ENCODE peak calls at places on chromosomes 4 and X, in eight cellular contexts. One of them, this sample, is unnamed.

GRCh38 chr4:172392741-172393140 is 579.5 kb downstream of the GALNTL6 start:
- DNase-seq in AG08395: no peak
- DNase-seq in EL: no peak
- DNase-seq in NCI-H345: no peak
- DNase-seq in tibial artery: no peak
- DNase-seq in CD4-positive, alpha-beta T cell: no peak
- DNase-seq in globus pallidus: no peak
- DNase-seq in activated T-helper 1 cell treated with anti-CD3 and anti-CD28 coated beads, Interleukin-2, amount 50 U/mL, for 16 hours: no peak
- DNase-seq in this sample: no peak

GRCh38 chrX:151722241-151722846 is 6.5 kb downstream of the FATE1 start:
- DNase-seq in AG08395: peak
- DNase-seq in EL: peak
- DNase-seq in NCI-H345: no peak
- DNase-seq in tibial artery: peak
- DNase-seq in CD4-positive, alpha-beta T cell: no peak
- DNase-seq in globus pallidus: no peak
- DNase-seq in activated T-helper 1 cell treated with anti-CD3 and anti-CD28 coated beads, Interleukin-2, amount 50 U/mL, for 16 hours: no peak
- DNase-seq in this sample: peak

GRCh38 chrX:72540318-72540717 is 32.3 kb downstream of the HDAC8 start:
- DNase-seq in AG08395: peak
- DNase-seq in EL: peak
- DNase-seq in NCI-H345: no peak
- DNase-seq in tibial artery: no peak
- DNase-seq in CD4-positive, alpha-beta T cell: no peak
- DNase-seq in globus pallidus: peak
- DNase-seq in activated T-helper 1 cell treated with anti-CD3 and anti-CD28 coated beads, Interleukin-2, amount 50 U/mL, for 16 hours: no peak
- DNase-seq in this sample: peak

GRCh38 chrX:99572711-99573110 is 837.4 kb downstream of the PCDH19 start:
- DNase-seq in AG08395: no peak
- DNase-seq in EL: no peak
- DNase-seq in NCI-H345: no peak
- DNase-seq in tibial artery: no peak
- DNase-seq in CD4-positive, alpha-beta T cell: no peak
- DNase-seq in globus pallidus: no peak
- DNase-seq in activated T-helper 1 cell treated with anti-CD3 and anti-CD28 coated beads, Interleukin-2, amount 50 U/mL, for 16 hours: no peak
- DNase-seq in this sample: no peak

GRCh38 chrX:38664285-38664684 is 102.9 kb downstream of the TSPAN7 start:
- DNase-seq in AG08395: peak
- DNase-seq in EL: peak
- DNase-seq in NCI-H345: peak
- DNase-seq in tibial artery: no peak
- DNase-seq in CD4-positive, alpha-beta T cell: no peak
- DNase-seq in globus pallidus: peak
- DNase-seq in activated T-helper 1 cell treated with anti-CD3 and anti-CD28 coated beads, Interleukin-2, amount 50 U/mL, for 16 hours: no peak
- DNase-seq in this sample: peak

GRCh38 chrX:68443155-68443868 is 10.0 kb upstream of the OPHN1 start:
- DNase-seq in AG08395: peak
- DNase-seq in EL: peak
- DNase-seq in NCI-H345: no peak
- DNase-seq in tibial artery: no peak
- DNase-seq in CD4-positive, alpha-beta T cell: no peak
- DNase-seq in globus pallidus: no peak
- DNase-seq in activated T-helper 1 cell treated with anti-CD3 and anti-CD28 coated beads, Interleukin-2, amount 50 U/mL, for 16 hours: no peak
- DNase-seq in this sample: no peak

GRCh38 chrX:54087661-54088060 is 43.4 kb upstream of the PHF8 start:
- DNase-seq in AG08395: no peak
- DNase-seq in EL: no peak
- DNase-seq in NCI-H345: no peak
- DNase-seq in tibial artery: no peak
- DNase-seq in CD4-positive, alpha-beta T cell: no peak
- DNase-seq in globus pallidus: no peak
- DNase-seq in activated T-helper 1 cell treated with anti-CD3 and anti-CD28 coated beads, Interleukin-2, amount 50 U/mL, for 16 hours: no peak
- DNase-seq in this sample: no peak

GRCh38 chrX:72716766-72717165 is 2.7 kb upstream of the PHKA1 start:
- DNase-seq in AG08395: no peak
- DNase-seq in EL: no peak
- DNase-seq in NCI-H345: no peak
- DNase-seq in tibial artery: no peak
- DNase-seq in CD4-positive, alpha-beta T cell: no peak
- DNase-seq in globus pallidus: no peak
- DNase-seq in activated T-helper 1 cell treated with anti-CD3 and anti-CD28 coated beads, Interleukin-2, amount 50 U/mL, for 16 hours: no peak
- DNase-seq in this sample: no peak

GRCh38 chr4:94890579-94890978 is 132.8 kb downstream of the BMPR1B start:
- DNase-seq in AG08395: no peak
- DNase-seq in EL: no peak
- DNase-seq in NCI-H345: no peak
- DNase-seq in tibial artery: no peak
- DNase-seq in CD4-positive, alpha-beta T cell: no peak
- DNase-seq in globus pallidus: no peak
- DNase-seq in activated T-helper 1 cell treated with anti-CD3 and anti-CD28 coated beads, Interleukin-2, amount 50 U/mL, for 16 hours: no peak
- DNase-seq in this sample: no peak

GRCh38 chr4:174490356-174490969 is 31.8 kb downstream of the HPGD start:
- DNase-seq in AG08395: no peak
- DNase-seq in EL: peak
- DNase-seq in NCI-H345: no peak
- DNase-seq in tibial artery: no peak
- DNase-seq in CD4-positive, alpha-beta T cell: no peak
- DNase-seq in globus pallidus: no peak
- DNase-seq in activated T-helper 1 cell treated with anti-CD3 and anti-CD28 coated beads, Interleukin-2, amount 50 U/mL, for 16 hours: no peak
- DNase-seq in this sample: peak

GRCh38 chrX:10077425-10078188 is 79.2 kb upstream of the CLCN4 start:
- DNase-seq in AG08395: peak
- DNase-seq in EL: peak
- DNase-seq in NCI-H345: no peak
- DNase-seq in tibial artery: no peak
- DNase-seq in CD4-positive, alpha-beta T cell: peak
- DNase-seq in globus pallidus: no peak
- DNase-seq in activated T-helper 1 cell treated with anti-CD3 and anti-CD28 coated beads, Interleukin-2, amount 50 U/mL, for 16 hours: no peak
- DNase-seq in this sample: no peak

GRCh38 chrX:34401411-34401810 is 255.7 kb downstream of the TMEM47 start:
- DNase-seq in AG08395: no peak
- DNase-seq in EL: no peak
- DNase-seq in NCI-H345: no peak
- DNase-seq in tibial artery: no peak
- DNase-seq in CD4-positive, alpha-beta T cell: no peak
- DNase-seq in globus pallidus: no peak
- DNase-seq in activated T-helper 1 cell treated with anti-CD3 and anti-CD28 coated beads, Interleukin-2, amount 50 U/mL, for 16 hours: no peak
- DNase-seq in this sample: no peak

GRCh38 chrX:28177202-28177601 is 196.0 kb upstream of the DCAF8L1 start:
- DNase-seq in AG08395: no peak
- DNase-seq in EL: no peak
- DNase-seq in NCI-H345: no peak
- DNase-seq in tibial artery: no peak
- DNase-seq in CD4-positive, alpha-beta T cell: no peak
- DNase-seq in globus pallidus: no peak
- DNase-seq in activated T-helper 1 cell treated with anti-CD3 and anti-CD28 coated beads, Interleukin-2, amount 50 U/mL, for 16 hours: no peak
- DNase-seq in this sample: no peak

GRCh38 chrX:23515028-23515427 is 152.3 kb upstream of the PRDX4 start:
- DNase-seq in AG08395: no peak
- DNase-seq in EL: no peak
- DNase-seq in NCI-H345: peak
- DNase-seq in tibial artery: no peak
- DNase-seq in CD4-positive, alpha-beta T cell: no peak
- DNase-seq in globus pallidus: no peak
- DNase-seq in activated T-helper 1 cell treated with anti-CD3 and anti-CD28 coated beads, Interleukin-2, amount 50 U/mL, for 16 hours: no peak
- DNase-seq in this sample: no peak

GRCh38 chrX:32267796-32268195 is 943.6 kb downstream of the DMD start:
- DNase-seq in AG08395: no peak
- DNase-seq in EL: no peak
- DNase-seq in NCI-H345: no peak
- DNase-seq in tibial artery: no peak
- DNase-seq in CD4-positive, alpha-beta T cell: no peak
- DNase-seq in globus pallidus: no peak
- DNase-seq in activated T-helper 1 cell treated with anti-CD3 and anti-CD28 coated beads, Interleukin-2, amount 50 U/mL, for 16 hours: no peak
- DNase-seq in this sample: no peak

GRCh38 chrX:72306085-72306801 is 529 bp upstream of the CITED1 start:
- DNase-seq in AG08395: no peak
- DNase-seq in EL: peak
- DNase-seq in NCI-H345: peak
- DNase-seq in tibial artery: no peak
- DNase-seq in CD4-positive, alpha-beta T cell: no peak
- DNase-seq in globus pallidus: no peak
- DNase-seq in activated T-helper 1 cell treated with anti-CD3 and anti-CD28 coated beads, Interleukin-2, amount 50 U/mL, for 16 hours: no peak
- DNase-seq in this sample: no peak

GRCh38 chr4:55851885-55852284 is 1.6 kb upstream of the EXOC1 start:
- DNase-seq in AG08395: no peak
- DNase-seq in EL: no peak
- DNase-seq in NCI-H345: no peak
- DNase-seq in tibial artery: no peak
- DNase-seq in CD4-positive, alpha-beta T cell: peak
- DNase-seq in globus pallidus: no peak
- DNase-seq in activated T-helper 1 cell treated with anti-CD3 and anti-CD28 coated beads, Interleukin-2, amount 50 U/mL, for 16 hours: no peak
- DNase-seq in this sample: no peak

GRCh38 chr4:87961993-87962791 is 13.3 kb upstream of the SPP1 start:
- DNase-seq in AG08395: no peak
- DNase-seq in EL: peak
- DNase-seq in NCI-H345: no peak
- DNase-seq in tibial artery: no peak
- DNase-seq in CD4-positive, alpha-beta T cell: no peak
- DNase-seq in globus pallidus: no peak
- DNase-seq in activated T-helper 1 cell treated with anti-CD3 and anti-CD28 coated beads, Interleukin-2, amount 50 U/mL, for 16 hours: no peak
- DNase-seq in this sample: peak